ENCODE peak calls at places on chromosomes 12 and 14, in six cellular contexts. N is fibroblast of the aortic adventitia, X is foreskin fibroblast, G is fibroblast of lung, T is left ventricle myocardium inferior, L is epithelial cell of esophagus. U is an unnamed sample.

GRCh38 chr12:109716512-109717389 is 3.1 kb downstream of the FAM222A start:
- DNase-seq in G (no peak), L (peak; percentile 33), N (no peak), T (peak; percentile 30), X (peak; percentile 38), U (no peak)

GRCh38 chr12:77049767-77050353 is 15.5 kb downstream of the E2F7 start:
- DNase-seq in L (peak; percentile 81), G (peak; percentile 66), X (peak; percentile 39), T (no peak), N (peak; percentile 81), U (peak; percentile 80)

GRCh38 chr12:104291867-104292524 is 11.5 kb upstream of the EID3 start:
- DNase-seq in T (no peak), L (no peak), N (peak; percentile 4), X (no peak), G (no peak), U (no peak)

GRCh38 chr12:24839268-24839791 is 109.6 kb downstream of the BCAT1 start:
- DNase-seq in N (peak; percentile 25), X (peak; percentile 39), G (peak; percentile 81), L (no peak), T (no peak), U (peak; percentile 97)

GRCh38 chr12:66538970-66539369 is 139.9 kb downstream of the GRIP1 start:
- DNase-seq in L (peak; percentile 34), X (no peak), N (no peak), G (peak; percentile 65), T (no peak), U (no peak)

GRCh38 chr12:52061470-52062166 is 8.2 kb upstream of the ATG101 start:
- DNase-seq in G (no peak), N (peak; percentile 37), X (no peak), L (no peak), T (no peak), U (no peak)

GRCh38 chr14:71728386-71728785 is 203.8 kb upstream of the RGS6 start:
- DNase-seq in N (peak; percentile 8), G (peak; percentile 84), L (no peak), X (no peak), T (no peak), U (no peak)

GRCh38 chr14:21686468-21686867 is 12.8 kb upstream of the OR4E1 start:
- DNase-seq in T (no peak), N (no peak), X (no peak), L (no peak), G (no peak), U (no peak)

GRCh38 chr12:20629414-20630156 is 65.5 kb upstream of the SLCO1C1 start:
- DNase-seq in N (peak; percentile 60), X (no peak), T (peak; percentile 21), L (peak; percentile 32), G (peak; percentile 79), U (no peak)

DNA sequence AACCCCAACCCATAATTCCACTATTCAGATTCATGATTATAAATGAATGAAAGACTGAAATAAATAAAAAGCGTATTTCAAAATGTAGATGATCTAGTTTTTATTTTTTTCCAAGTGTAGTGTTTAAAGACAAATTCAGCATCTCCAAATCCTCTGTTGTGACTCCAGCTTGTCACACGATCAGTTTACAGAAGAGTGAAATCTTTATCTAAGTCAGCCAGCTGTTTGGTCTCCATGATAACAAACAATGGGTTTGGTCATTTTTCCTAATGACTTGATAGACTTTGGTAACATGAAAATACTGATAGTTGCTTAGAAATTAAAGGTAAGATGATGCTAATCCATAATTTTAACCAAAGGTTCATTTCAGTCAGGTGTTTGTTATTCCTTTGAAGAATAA is 114.5 kb upstream of the RASSF8 start:
- DNase-seq in N (no peak), G (no peak), T (no peak), L (no peak), X (no peak), U (no peak)
- H3K4me3 ChIP-seq in N (no peak overlapping the region), G (no peak overlapping the region), T (no peak overlapping the region), L (no peak overlapping the region), X (no peak overlapping the region), U (no peak overlapping the region)

GRCh38 chr12:57730336-57731067 is 8.0 kb downstream of the AGAP2 start:
- DNase-seq in G (no peak), L (no peak), X (no peak), T (no peak), N (no peak), U (no peak)
- TF ChIP-seq CTCF in G (no peak), L (no peak), X (no peak), T (no peak), N (no peak), U (no peak)

GRCh38 chr12:94767971-94768370 is 117.6 kb upstream of the TMCC3 start:
- DNase-seq in G (peak; percentile 64), N (peak; percentile 53), X (no peak), L (no peak), T (no peak), U (no peak)
- H3K4me3 ChIP-seq in G (no peak overlapping the region), N (no peak overlapping the region), X (no peak overlapping the region), L (no peak overlapping the region), T (no peak overlapping the region), U (peak overlapping the region; percentile 48)

DNA sequence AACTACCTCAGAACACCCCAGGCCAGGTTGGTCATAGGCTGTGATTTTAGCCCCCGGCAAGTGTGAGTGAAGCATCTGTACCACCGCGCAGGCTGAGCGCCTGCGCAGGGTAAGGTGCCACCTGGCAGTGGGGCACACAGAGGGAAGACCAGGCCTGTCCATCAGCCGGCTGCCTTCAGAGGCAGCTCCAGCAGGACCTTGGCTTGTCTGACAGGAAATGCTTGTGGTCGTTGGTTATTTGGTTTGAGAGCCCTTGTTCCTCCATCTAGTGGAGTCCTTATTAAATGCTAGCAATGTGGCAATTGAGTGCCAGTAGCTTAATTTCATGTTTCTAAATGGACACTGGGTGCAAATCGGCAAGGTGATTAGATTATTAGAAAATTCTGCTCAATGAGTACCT is 27.5 kb downstream of the SLC25A29 start:
- DNase-seq in G (peak; percentile 74), X (peak; percentile 49), N (peak; percentile 60), T (no peak), L (peak; percentile 36), U (peak; percentile 54)
- TF ChIP-seq CTCF in G (peak; percentile 19), X (peak; percentile 30), N (peak; percentile 41), T (no peak), L (no peak), U (no peak)